ENCODE peak calls at places on chromosomes 12 and 14, in seven cellular contexts. One of them, this sample, is unnamed.

GRCh38 chr12:133156125-133156690 is 25.1 kb upstream of the ZNF268 start:
- DNase-seq in RPMI7951: peak; percentile 3
- DNase-seq in activated naive CD4-positive, alpha-beta T cell: no peak
- DNase-seq in NCI-H2171: no peak
- DNase-seq in activated CD8-positive, alpha-beta memory T cell treated with anti-CD3 and anti-CD28 coated beads, Interleukin-2, amount 50 U/mL, for 48 hours: no peak
- DNase-seq in HTR-8/SVneo: no peak
- DNase-seq in NCI-H774: no peak
- DNase-seq in this sample: no peak

GRCh38 chr12:1297206-1297605 is 297.2 kb downstream of the FBXL14 start:
- DNase-seq in RPMI7951: peak; percentile 27
- DNase-seq in activated naive CD4-positive, alpha-beta T cell: no peak
- DNase-seq in NCI-H2171: no peak
- DNase-seq in activated CD8-positive, alpha-beta memory T cell treated with anti-CD3 and anti-CD28 coated beads, Interleukin-2, amount 50 U/mL, for 48 hours: no peak
- DNase-seq in HTR-8/SVneo: no peak
- DNase-seq in NCI-H774: no peak
- DNase-seq in this sample: no peak

GRCh38 chr12:41333988-41334387 is 145.9 kb downstream of the PDZRN4 start:
- DNase-seq in RPMI7951: no peak
- DNase-seq in activated naive CD4-positive, alpha-beta T cell: no peak
- DNase-seq in NCI-H2171: no peak
- DNase-seq in activated CD8-positive, alpha-beta memory T cell treated with anti-CD3 and anti-CD28 coated beads, Interleukin-2, amount 50 U/mL, for 48 hours: no peak
- DNase-seq in HTR-8/SVneo: no peak
- DNase-seq in NCI-H774: no peak
- DNase-seq in this sample: no peak

GRCh38 chr12:132610051-132610759 is at the start of gene LRCOL1:
- DNase-seq in RPMI7951: peak; percentile 82
- DNase-seq in activated naive CD4-positive, alpha-beta T cell: no peak
- DNase-seq in NCI-H2171: peak; percentile 41
- DNase-seq in activated CD8-positive, alpha-beta memory T cell treated with anti-CD3 and anti-CD28 coated beads, Interleukin-2, amount 50 U/mL, for 48 hours: no peak
- DNase-seq in HTR-8/SVneo: no peak
- DNase-seq in NCI-H774: no peak
- DNase-seq in this sample: no peak

GRCh38 chr12:102879144-102879763 is 37.8 kb downstream of the PAH start:
- DNase-seq in RPMI7951: peak; percentile 63
- DNase-seq in activated naive CD4-positive, alpha-beta T cell: no peak
- DNase-seq in NCI-H2171: peak; percentile 83
- DNase-seq in activated CD8-positive, alpha-beta memory T cell treated with anti-CD3 and anti-CD28 coated beads, Interleukin-2, amount 50 U/mL, for 48 hours: no peak
- DNase-seq in HTR-8/SVneo: peak; percentile 76
- DNase-seq in NCI-H774: peak; percentile 95
- DNase-seq in this sample: no peak

GRCh38 chr12:123263196-123263817 is 8.3 kb downstream of the CDK2AP1 start:
- DNase-seq in RPMI7951: no peak
- DNase-seq in activated naive CD4-positive, alpha-beta T cell: no peak
- DNase-seq in NCI-H2171: no peak
- DNase-seq in activated CD8-positive, alpha-beta memory T cell treated with anti-CD3 and anti-CD28 coated beads, Interleukin-2, amount 50 U/mL, for 48 hours: no peak
- DNase-seq in HTR-8/SVneo: no peak
- DNase-seq in NCI-H774: no peak
- DNase-seq in this sample: no peak

GRCh38 chr12:18224745-18225144 is 36.6 kb upstream of the PIK3C2G start:
- DNase-seq in RPMI7951: peak; percentile 26
- DNase-seq in activated naive CD4-positive, alpha-beta T cell: no peak
- DNase-seq in NCI-H2171: no peak
- DNase-seq in activated CD8-positive, alpha-beta memory T cell treated with anti-CD3 and anti-CD28 coated beads, Interleukin-2, amount 50 U/mL, for 48 hours: no peak
- DNase-seq in HTR-8/SVneo: peak; percentile 6
- DNase-seq in NCI-H774: peak; percentile 56
- DNase-seq in this sample: no peak

GRCh38 chr14:24761141-24761540 is 127.2 kb upstream of the GZMB start:
- DNase-seq in RPMI7951: no peak
- DNase-seq in activated naive CD4-positive, alpha-beta T cell: no peak
- DNase-seq in NCI-H2171: no peak
- DNase-seq in activated CD8-positive, alpha-beta memory T cell treated with anti-CD3 and anti-CD28 coated beads, Interleukin-2, amount 50 U/mL, for 48 hours: no peak
- DNase-seq in HTR-8/SVneo: no peak
- DNase-seq in NCI-H774: no peak
- DNase-seq in this sample: no peak

GRCh38 chr12:1053690-1054089 is 62.7 kb downstream of the ERC1 start:
- DNase-seq in RPMI7951: no peak
- DNase-seq in activated naive CD4-positive, alpha-beta T cell: no peak
- DNase-seq in NCI-H2171: no peak
- DNase-seq in activated CD8-positive, alpha-beta memory T cell treated with anti-CD3 and anti-CD28 coated beads, Interleukin-2, amount 50 U/mL, for 48 hours: no peak
- DNase-seq in HTR-8/SVneo: no peak
- DNase-seq in NCI-H774: no peak
- DNase-seq in this sample: no peak

GRCh38 chr12:108827941-108828340 is 29.4 kb downstream of the SSH1 start:
- DNase-seq in RPMI7951: peak; percentile 37
- DNase-seq in activated naive CD4-positive, alpha-beta T cell: no peak
- DNase-seq in NCI-H2171: no peak
- DNase-seq in activated CD8-positive, alpha-beta memory T cell treated with anti-CD3 and anti-CD28 coated beads, Interleukin-2, amount 50 U/mL, for 48 hours: no peak
- DNase-seq in HTR-8/SVneo: no peak
- DNase-seq in NCI-H774: no peak
- DNase-seq in this sample: no peak

GRCh38 chr12:31431721-31432120 is 105.8 kb upstream of the SINHCAF start:
- DNase-seq in RPMI7951: no peak
- DNase-seq in activated naive CD4-positive, alpha-beta T cell: no peak
- DNase-seq in NCI-H2171: no peak
- DNase-seq in activated CD8-positive, alpha-beta memory T cell treated with anti-CD3 and anti-CD28 coated beads, Interleukin-2, amount 50 U/mL, for 48 hours: no peak
- DNase-seq in HTR-8/SVneo: no peak
- DNase-seq in NCI-H774: no peak
- DNase-seq in this sample: no peak

GRCh38 chr12:48580831-48581230 is 11.0 kb upstream of the LALBA start:
- DNase-seq in RPMI7951: no peak
- DNase-seq in activated naive CD4-positive, alpha-beta T cell: no peak
- DNase-seq in NCI-H2171: no peak
- DNase-seq in activated CD8-positive, alpha-beta memory T cell treated with anti-CD3 and anti-CD28 coated beads, Interleukin-2, amount 50 U/mL, for 48 hours: no peak
- DNase-seq in HTR-8/SVneo: no peak
- DNase-seq in NCI-H774: no peak
- DNase-seq in this sample: no peak

GRCh38 chr12:1212529-1212928 is 221.5 kb downstream of the ERC1 start:
- DNase-seq in RPMI7951: no peak
- DNase-seq in activated naive CD4-positive, alpha-beta T cell: no peak
- DNase-seq in NCI-H2171: no peak
- DNase-seq in activated CD8-positive, alpha-beta memory T cell treated with anti-CD3 and anti-CD28 coated beads, Interleukin-2, amount 50 U/mL, for 48 hours: no peak
- DNase-seq in HTR-8/SVneo: no peak
- DNase-seq in NCI-H774: no peak
- DNase-seq in this sample: no peak

GRCh38 chr14:65412881-65413738 is 580 bp downstream of the FUT8 start:
- DNase-seq in RPMI7951: peak; percentile 66
- DNase-seq in activated naive CD4-positive, alpha-beta T cell: peak; percentile 74
- DNase-seq in NCI-H2171: peak; percentile 80
- DNase-seq in activated CD8-positive, alpha-beta memory T cell treated with anti-CD3 and anti-CD28 coated beads, Interleukin-2, amount 50 U/mL, for 48 hours: peak; percentile 85
- DNase-seq in HTR-8/SVneo: peak; percentile 57
- DNase-seq in NCI-H774: no peak
- DNase-seq in this sample: no peak

GRCh38 chr14:89485264-89485663 is 68.2 kb upstream of the FOXN3 start:
- DNase-seq in RPMI7951: no peak
- DNase-seq in activated naive CD4-positive, alpha-beta T cell: no peak
- DNase-seq in NCI-H2171: no peak
- DNase-seq in activated CD8-positive, alpha-beta memory T cell treated with anti-CD3 and anti-CD28 coated beads, Interleukin-2, amount 50 U/mL, for 48 hours: no peak
- DNase-seq in HTR-8/SVneo: no peak
- DNase-seq in NCI-H774: no peak
- DNase-seq in this sample: no peak

GRCh38 chr14:93982684-93983007 is 6.3 kb upstream of the ASB2 start:
- DNase-seq in RPMI7951: no peak
- DNase-seq in activated naive CD4-positive, alpha-beta T cell: no peak
- DNase-seq in NCI-H2171: no peak
- DNase-seq in activated CD8-positive, alpha-beta memory T cell treated with anti-CD3 and anti-CD28 coated beads, Interleukin-2, amount 50 U/mL, for 48 hours: no peak
- DNase-seq in HTR-8/SVneo: no peak
- DNase-seq in NCI-H774: no peak
- DNase-seq in this sample: no peak

GRCh38 chr12:65335021-65335714 is 56.7 kb downstream of the MSRB3 start:
- DNase-seq in RPMI7951: peak; percentile 86
- DNase-seq in activated naive CD4-positive, alpha-beta T cell: no peak
- DNase-seq in NCI-H2171: no peak
- DNase-seq in activated CD8-positive, alpha-beta memory T cell treated with anti-CD3 and anti-CD28 coated beads, Interleukin-2, amount 50 U/mL, for 48 hours: no peak
- DNase-seq in HTR-8/SVneo: peak; percentile 46
- DNase-seq in NCI-H774: no peak
- DNase-seq in this sample: no peak

GRCh38 chr12:121295123-121295745 is 1.3 kb downstream of the CAMKK2 start:
- DNase-seq in RPMI7951: no peak
- DNase-seq in activated naive CD4-positive, alpha-beta T cell: no peak
- DNase-seq in NCI-H2171: no peak
- DNase-seq in activated CD8-positive, alpha-beta memory T cell treated with anti-CD3 and anti-CD28 coated beads, Interleukin-2, amount 50 U/mL, for 48 hours: no peak
- DNase-seq in HTR-8/SVneo: no peak
- DNase-seq in NCI-H774: no peak
- DNase-seq in this sample: no peak

GRCh38 chr12:111180830-111181726 is 187.8 kb downstream of the PHETA1 start:
- DNase-seq in RPMI7951: no peak
- DNase-seq in activated naive CD4-positive, alpha-beta T cell: peak; percentile 3
- DNase-seq in NCI-H2171: peak; percentile 94
- DNase-seq in activated CD8-positive, alpha-beta memory T cell treated with anti-CD3 and anti-CD28 coated beads, Interleukin-2, amount 50 U/mL, for 48 hours: no peak
- DNase-seq in HTR-8/SVneo: peak; percentile 33
- DNase-seq in NCI-H774: no peak
- DNase-seq in this sample: no peak

GRCh38 chr14:53900499-53900898 is 56.1 kb downstream of the BMP4 start:
- DNase-seq in RPMI7951: peak; percentile 39
- DNase-seq in activated naive CD4-positive, alpha-beta T cell: no peak
- DNase-seq in NCI-H2171: no peak
- DNase-seq in activated CD8-positive, alpha-beta memory T cell treated with anti-CD3 and anti-CD28 coated beads, Interleukin-2, amount 50 U/mL, for 48 hours: no peak
- DNase-seq in HTR-8/SVneo: no peak
- DNase-seq in NCI-H774: no peak
- DNase-seq in this sample: no peak